ENCODE peak calls at places on chromosomes 3 and 15, in nine cellular contexts. K, Z, J, S, O, M, X, P and G are unnamed samples.

GRCh38 chr15:38699633-38700230 is 135.1 kb upstream of the RASGRP1 start:
- DNase-seq in O (peak; percentile 24), K (peak; percentile 72), Z (peak; percentile 92), M (no peak), J (peak; percentile 57), X (peak; percentile 73), S (peak; percentile 54), P (peak; percentile 63), G (peak; percentile 53)

GRCh38 chr3:178631950-178632349 is 95.7 kb downstream of the KCNMB2 start:
- DNase-seq in S (no peak), X (no peak), K (no peak), P (no peak), J (no peak), O (no peak), Z (no peak), M (no peak), G (no peak)

GRCh38 chr3:61783993-61784718 is 222.8 kb downstream of the PTPRG start:
- DNase-seq in P (no peak), X (no peak), M (no peak), J (no peak), Z (no peak), K (no peak), O (no peak), S (no peak), G (no peak)

GRCh38 chr15:39365873-39366272 is 215.0 kb upstream of the THBS1 start:
- DNase-seq in X (no peak), M (no peak), O (no peak), S (no peak), J (no peak), Z (no peak), P (no peak), K (no peak), G (no peak)

GRCh38 chr3:69439683-69440270 is 53.9 kb upstream of the FRMD4B start:
- DNase-seq in S (peak; percentile 16), P (no peak), J (no peak), K (no peak), M (no peak), Z (no peak), X (no peak), O (no peak), G (no peak)

GRCh38 chr15:70415330-70415884 is 317.7 kb upstream of the TLE3 start:
- DNase-seq in M (no peak), J (no peak), S (no peak), P (no peak), X (no peak), K (no peak), Z (peak; percentile 49), O (no peak), G (no peak)

GRCh38 chr3:119219069-119219468 is 21.6 kb downstream of the B4GALT4 start:
- DNase-seq in K (no peak), Z (peak; percentile 59), O (no peak), S (no peak), X (no peak), P (no peak), J (no peak), M (no peak), G (no peak)

GRCh38 chr3:187678869-187679268 is 8.7 kb upstream of the SST start:
- DNase-seq in S (peak; percentile 42), Z (no peak), J (no peak), K (peak; percentile 28), P (peak; percentile 71), O (peak; percentile 35), M (no peak), X (peak; percentile 37), G (peak; percentile 24)

GRCh38 chr3:49747792-49748480 is 24.2 kb upstream of the GMPPB start:
- DNase-seq in S (no peak), X (no peak), O (no peak), M (no peak), Z (no peak), P (no peak), J (no peak), K (no peak), G (no peak)

GRCh38 chr15:32994810-32995424 is 199.6 kb downstream of the FMN1 start:
- DNase-seq in S (peak; percentile 21), Z (no peak), M (no peak), P (no peak), J (no peak), K (no peak), O (no peak), X (no peak), G (no peak)

GRCh38 chr3:17645074-17645698 is 97.2 kb downstream of the TBC1D5 start:
- DNase-seq in O (peak; percentile 14), M (no peak), Z (no peak), K (peak; percentile 17), P (no peak), X (no peak), S (peak; percentile 43), J (no peak), G (no peak)

GRCh38 chr3:38455639-38456430 is 2.1 kb downstream of the ACVR2B start:
- DNase-seq in X (no peak), Z (no peak), S (no peak), K (no peak), M (peak; percentile 83), O (peak; percentile 32), P (no peak), J (no peak), G (peak; percentile 37)

GRCh38 chr3:72299321-72299802 is 514.4 kb upstream of the PROK2 start:
- DNase-seq in J (no peak), X (no peak), O (no peak), S (peak; percentile 28), Z (no peak), M (no peak), P (no peak), K (no peak), G (no peak)

GRCh38 chr3:5275529-5275928 is 88.0 kb downstream of the EDEM1 start:
- DNase-seq in M (no peak), Z (no peak), S (no peak), X (no peak), P (no peak), K (no peak), O (no peak), J (no peak), G (no peak)

GRCh38 chr3:64224826-64225606 is at the start of gene PRICKLE2:
- DNase-seq in P (no peak), K (peak; percentile 69), Z (peak; percentile 70), X (peak; percentile 67), M (peak; percentile 90), J (peak; percentile 89), S (no peak), O (peak; percentile 82), G (peak; percentile 94)
- TF ChIP-seq CTCF in P (no peak), K (no peak), Z (no peak), X (peak; percentile 17), M (peak; percentile 17), J (peak; percentile 57), S (no peak), O (no peak), G (peak; percentile 17)

DNA sequence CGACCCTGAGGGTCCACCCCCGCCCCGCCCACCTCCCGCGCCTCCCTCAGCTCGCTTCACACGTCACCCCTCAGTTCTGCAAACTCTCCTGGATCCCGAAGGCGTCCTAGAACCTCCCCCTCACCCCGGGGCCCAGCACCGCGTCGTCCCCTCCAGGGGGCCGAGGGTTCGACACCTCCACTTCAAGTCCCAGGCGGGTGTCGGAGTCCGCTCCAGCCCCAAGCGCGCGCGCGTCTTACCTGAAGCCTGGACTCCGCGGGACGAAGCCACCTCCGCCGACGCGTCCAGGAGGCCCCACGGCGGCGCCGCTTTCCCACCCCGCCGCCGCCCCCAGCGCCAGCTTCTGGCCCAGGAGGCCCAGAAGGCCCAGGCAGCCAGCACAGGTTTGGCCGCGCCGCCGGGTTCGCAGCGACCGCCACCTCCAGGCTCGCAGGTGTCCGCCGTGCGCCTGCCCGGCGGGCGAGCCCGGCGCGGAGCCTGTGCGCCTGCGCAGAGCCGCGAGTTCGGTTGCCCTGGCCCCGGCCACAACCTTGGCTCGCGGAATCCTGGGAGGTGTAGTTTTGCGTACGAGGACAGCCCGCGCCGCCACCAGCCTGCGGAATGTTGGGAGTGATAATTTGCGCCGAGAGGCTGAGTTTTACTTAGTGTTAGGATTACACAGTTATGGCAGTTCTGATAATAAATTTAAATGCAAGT is at the start of gene POMGNT2:
- DNase-seq in J (peak; percentile 83), P (peak; percentile 91), K (peak; percentile 95), X (peak; percentile 92), Z (peak; percentile 95), M (peak; percentile 93), O (peak; percentile 91), S (peak; percentile 69), G (peak; percentile 92)
- TF ChIP-seq POLR2A in J (no peak), P (peak; percentile 51), K (peak; percentile 52), X (no peak), Z (no peak), M (no peak), O (peak; percentile 73), S (peak; percentile 74), G (no peak)

DNA sequence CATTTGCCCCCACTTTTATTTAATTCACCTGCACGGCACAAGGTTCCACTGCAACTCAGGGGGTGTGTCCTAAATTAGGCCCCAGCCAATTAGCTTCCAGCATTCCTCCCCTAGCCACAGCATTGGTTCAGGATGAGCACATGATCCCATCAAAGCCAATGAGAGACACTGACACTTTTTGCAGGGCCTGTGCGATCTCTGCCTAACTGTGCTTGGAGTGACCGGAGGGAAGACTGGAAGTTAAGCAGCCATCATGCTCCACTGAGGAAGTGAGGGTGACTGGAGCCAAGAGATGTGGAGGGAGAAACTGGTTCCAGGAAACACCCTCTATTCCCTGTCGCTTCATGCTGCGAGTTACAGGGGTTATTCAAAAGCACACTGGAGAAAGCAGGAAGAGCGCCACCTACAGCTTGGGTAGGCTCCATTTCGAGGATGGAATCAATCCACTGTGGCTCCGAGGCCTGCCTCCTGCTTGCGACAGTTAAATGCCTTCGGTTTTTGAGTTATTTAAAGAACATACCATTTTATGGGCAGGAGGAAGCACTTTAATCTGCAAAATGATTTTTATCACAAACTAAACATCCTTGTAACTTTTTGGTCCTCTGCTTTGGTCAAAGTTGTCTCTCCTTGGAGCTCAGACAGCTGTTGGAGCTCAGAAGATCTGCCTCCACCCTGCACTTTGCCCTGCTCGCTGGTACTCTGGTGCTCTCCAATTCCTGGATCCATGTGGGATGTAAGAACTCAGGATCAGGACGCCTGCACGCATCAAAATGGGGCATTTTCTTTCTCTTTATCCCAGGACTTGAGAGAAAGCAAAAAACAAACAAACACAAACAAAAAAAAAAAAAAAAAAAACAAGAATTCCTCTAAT is 122.4 kb upstream of the WNT5A start:
- DNase-seq in S (no peak), K (no peak), Z (no peak), P (peak; percentile 68), J (no peak), O (no peak), M (no peak), X (no peak), G (no peak)
- TF ChIP-seq CTCF in S (peak; percentile 16), K (no peak), Z (no peak), P (peak; percentile 80), J (no peak), O (no peak), M (no peak), X (no peak), G (no peak)

DNA sequence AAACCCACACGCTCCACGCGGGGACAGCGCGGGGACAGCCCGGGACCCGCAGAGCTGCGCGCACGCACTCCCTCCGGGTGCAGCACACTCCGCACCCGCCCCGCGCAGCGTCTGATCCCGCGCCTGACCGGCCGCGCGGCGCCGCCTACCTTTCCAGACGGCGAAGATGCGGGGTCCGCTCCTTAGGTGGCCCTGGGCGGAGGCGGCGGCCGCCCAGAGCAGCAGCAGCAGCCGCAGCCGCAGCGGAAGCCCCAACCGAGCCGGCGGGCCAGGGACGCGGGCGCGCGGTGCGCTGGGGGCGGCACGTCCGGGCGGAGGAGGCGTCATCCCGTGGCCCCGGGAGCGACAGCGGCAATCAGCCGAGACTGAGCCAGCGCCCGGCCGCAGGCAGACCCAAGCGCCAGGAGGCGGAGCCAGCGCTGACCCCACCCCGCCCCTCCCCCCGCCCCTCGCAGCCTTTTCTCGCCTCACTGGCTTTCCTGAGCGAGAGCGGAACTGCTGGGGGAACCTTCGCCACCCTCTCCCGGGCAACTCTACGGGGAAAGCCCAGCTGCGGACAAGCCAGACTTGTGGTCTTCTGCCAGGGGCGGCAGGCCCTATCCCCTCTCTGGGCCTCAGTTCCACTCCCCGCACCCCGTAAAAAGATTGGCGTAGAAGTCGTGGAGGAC is at the start of gene SEMA7A:
- DNase-seq in J (peak; percentile 54), S (peak; percentile 34), P (peak; percentile 89), O (peak; percentile 85), K (peak; percentile 81), Z (peak; percentile 94), X (peak; percentile 83), M (peak; percentile 89), G (peak; percentile 74)
- TF ChIP-seq POLR2A in J (no peak), S (peak; percentile 88), P (peak; percentile 72), O (peak; percentile 87), K (peak; percentile 26), Z (peak; percentile 29), X (no peak), M (peak; percentile 21), G (peak; percentile 68)